ENCODE peak calls at places on chromosomes 5 and 9, in ten cellular contexts. G is gastrocnemius medialis; N is CD8-positive, alpha-beta memory T cell; X is MM.1S; B is IMR-90; E is fibroblast of lung; C is thoracic aorta; D is left ventricle myocardium inferior; Z is esophagus squamous epithelium; U is CD8-positive, alpha-beta T cell. P is an unnamed sample.

GRCh38 chr9:2730971-2731370 is 13.7 kb downstream of the KCNV2 start:
- DNase-seq in G (no peak), N (no peak), X (no peak), B (no peak), E (no peak), C (no peak), D (no peak), Z (no peak), U (no peak), P (no peak)

GRCh38 chr9:38390442-38390841 is 2.1 kb upstream of the ALDH1B1 start:
- DNase-seq in G (no peak), N (no peak), X (no peak), B (no peak), E (no peak), C (no peak), D (no peak), Z (no peak), U (no peak), P (no peak)

GRCh38 chr5:81545911-81546310 is 152.0 kb upstream of the ACOT12 start:
- DNase-seq in G (no peak), N (no peak), X (no peak), B (no peak), E (no peak), C (no peak), D (no peak), Z (no peak), U (no peak), P (no peak)

GRCh38 chr9:136946228-136946892 is 1.3 kb downstream of the C8G start:
- DNase-seq in G (no peak), N (no peak), X (no peak), B (no peak), E (no peak), C (no peak), D (no peak), Z (no peak), U (no peak), P (no peak)

GRCh38 chr5:150511641-150512367 is 3.9 kb downstream of the NDST1 start:
- DNase-seq in G (no peak), N (no peak), X (no peak), B (peak; percentile 80), E (peak; percentile 83), C (no peak), D (no peak), Z (no peak), U (no peak), P (peak; percentile 57)

GRCh38 chr5:135007749-135008363 is 26.2 kb downstream of the PITX1 start:
- DNase-seq in G (no peak), N (no peak), X (no peak), B (no peak), E (no peak), C (no peak), D (no peak), Z (no peak), U (no peak), P (no peak)

GRCh38 chr9:98807811-98808195 is 333 bp downstream of the GALNT12 start:
- DNase-seq in G (no peak), N (no peak), X (no peak), B (no peak), E (no peak), C (no peak), D (no peak), Z (no peak), U (no peak), P (no peak)

GRCh38 chr5:168287362-168287761 is 4.1 kb upstream of the WWC1 start:
- DNase-seq in G (no peak), N (no peak), X (no peak), B (no peak), E (no peak), C (no peak), D (no peak), Z (no peak), U (no peak), P (no peak)

GRCh38 chr9:536597-537511 is 304.6 kb upstream of the DMRT1 start:
- DNase-seq in G (no peak), N (no peak), X (peak; percentile 60), B (no peak), E (no peak), C (no peak), D (no peak), Z (no peak), U (no peak), P (no peak)

GRCh38 chr5:125695994-125696679 is 727.1 kb upstream of the GRAMD2B start:
- DNase-seq in G (no peak), N (no peak), X (no peak), B (peak; percentile 25), E (peak; percentile 66), C (no peak), D (no peak), Z (no peak), U (no peak), P (no peak)

GRCh38 chr9:806285-807156 is 35.0 kb upstream of the DMRT1 start:
- DNase-seq in G (no peak), N (no peak), X (peak; percentile 65), B (peak; percentile 51), E (peak; percentile 64), C (no peak), D (no peak), Z (no peak), U (no peak), P (peak; percentile 32)

GRCh38 chr9:92911496-92912475 is 33.9 kb upstream of the ZNF484 start:
- DNase-seq in G (no peak), N (no peak), X (no peak), B (peak; percentile 1), E (peak; percentile 19), C (no peak), D (no peak), Z (no peak), U (no peak), P (no peak)

DNA sequence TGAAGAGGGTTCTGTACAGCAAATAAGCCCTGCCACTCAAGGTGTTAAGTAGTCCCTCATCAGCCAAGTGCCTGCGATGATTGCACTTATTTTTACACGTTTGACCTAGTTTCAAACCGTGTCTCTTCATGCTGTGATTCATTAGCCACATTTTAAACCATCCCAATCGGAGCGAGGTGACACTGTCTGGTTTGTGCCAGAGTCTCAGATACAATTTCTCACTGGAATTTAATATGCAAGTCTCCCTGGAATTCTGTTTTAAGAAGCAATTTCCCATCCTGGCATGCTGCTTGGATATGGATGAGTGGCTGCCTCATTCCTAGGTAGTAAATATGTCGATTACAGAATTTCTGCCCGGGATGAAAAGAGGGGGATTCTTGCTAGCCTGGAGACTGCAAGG is 1.6 kb downstream of the INSYN2B start:
- DNase-seq in G (no peak), N (no peak), X (no peak), B (no peak), E (no peak), C (no peak), D (no peak), Z (no peak), U (no peak), P (no peak)
- H3K4me3 ChIP-seq in G (no peak overlapping the region), N (no peak overlapping the region), X (no peak overlapping the region), B (peak overlapping the region; percentile 66), E (peak overlapping the region; percentile 90), C (no peak overlapping the region), D (peak overlapping the region; percentile 48), Z (no peak overlapping the region), U (no peak overlapping the region), P (peak overlapping the region; percentile 80)

DNA sequence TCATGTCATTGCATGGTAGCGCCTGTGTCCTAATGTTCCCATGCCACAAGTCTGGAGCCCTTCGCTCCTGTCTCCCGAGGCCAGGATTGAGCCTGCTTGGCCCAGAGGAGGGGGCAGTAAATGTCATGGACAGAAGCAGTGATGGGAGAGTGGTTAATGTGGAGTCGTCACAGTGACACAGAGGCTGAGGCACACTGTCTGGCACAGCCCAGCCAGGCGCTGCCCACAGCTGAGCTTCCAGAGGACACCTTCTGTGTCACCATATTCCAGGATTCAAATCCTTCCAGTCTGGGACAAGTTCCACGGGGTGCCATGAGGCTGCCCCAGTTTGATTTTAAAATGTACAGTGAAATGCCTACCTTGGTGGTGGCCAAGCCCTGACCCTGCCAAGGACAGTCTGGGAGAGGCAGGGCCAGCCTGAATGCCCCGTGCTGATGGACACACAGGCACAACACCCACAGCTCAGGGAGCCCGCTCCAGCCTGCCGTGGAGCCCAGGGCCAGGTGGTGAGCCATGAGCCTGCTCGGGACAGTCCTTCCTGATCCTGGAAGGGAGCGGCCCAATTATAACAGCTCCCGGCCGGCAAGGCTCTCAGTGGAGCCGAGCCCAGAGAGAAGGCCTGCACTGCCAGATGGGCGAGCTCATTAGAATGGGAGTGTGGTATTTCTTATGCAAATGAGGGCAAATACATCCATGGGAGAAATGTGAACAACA is 99.1 kb upstream of the RUFY1 start:
- DNase-seq in G (no peak), N (no peak), X (no peak), B (no peak), E (no peak), C (no peak), D (no peak), Z (no peak), U (no peak), P (no peak)
- H3K36me3 ChIP-seq in G (no peaks in the 10 kb centered on the region), N (no peaks in the 10 kb centered on the region), X (no peaks in the 10 kb centered on the region), B (no peaks in the 10 kb centered on the region), E (no peaks in the 10 kb centered on the region), C (no peaks in the 10 kb centered on the region), D (no peaks in the 10 kb centered on the region), Z (no peaks in the 10 kb centered on the region), U (no peaks in the 10 kb centered on the region), P (no peaks in the 10 kb centered on the region)

GRCh38 chr5:137214446-137215189 is 284.5 kb downstream of the SPOCK1 start:
- DNase-seq in G (no peak), N (no peak), X (no peak), B (no peak), E (no peak), C (no peak), D (no peak), Z (no peak), U (no peak), P (no peak)

GRCh38 chr5:137216976-137217598 is 282.0 kb downstream of the SPOCK1 start:
- DNase-seq in G (no peak), N (no peak), X (no peak), B (no peak), E (no peak), C (no peak), D (no peak), Z (no peak), U (no peak), P (no peak)

GRCh38 chr5:137217599-137218200 is 281.4 kb downstream of the SPOCK1 start:
- DNase-seq in G (no peak), N (no peak), X (no peak), B (peak; percentile 12), E (no peak), C (no peak), D (no peak), Z (no peak), U (no peak), P (no peak)

GRCh38 chr5:137215780-137216179 is 283.3 kb downstream of the SPOCK1 start:
- DNase-seq in G (no peak), N (no peak), X (no peak), B (no peak), E (no peak), C (no peak), D (no peak), Z (no peak), U (no peak), P (no peak)

GRCh38 chr5:137215261-137215660 is 283.9 kb downstream of the SPOCK1 start:
- DNase-seq in G (no peak), N (no peak), X (no peak), B (no peak), E (no peak), C (no peak), D (no peak), Z (no peak), U (no peak), P (no peak)
- H3K4me3 ChIP-seq in G (no peak overlapping the region), N (no peak overlapping the region), X (no peak overlapping the region), B (no peak overlapping the region), E (no peak overlapping the region), C (no peak overlapping the region), D (no peak overlapping the region), Z (no peak overlapping the region), U (no peak overlapping the region), P (no peak overlapping the region)

GRCh38 chr5:138346889-138347288 is 5.6 kb upstream of the KDM3B start:
- DNase-seq in G (no peak), N (no peak), X (no peak), B (no peak), E (no peak), C (no peak), D (no peak), Z (no peak), U (no peak), P (no peak)
- H3K36me3 ChIP-seq in G (peaks cover 67% of the 10 kb centered on the region), N (peaks cover 15% of the 10 kb centered on the region), X (peaks cover 4% of the 10 kb centered on the region), B (peaks cover 49% of the 10 kb centered on the region), E (peaks cover 25% of the 10 kb centered on the region), C (peaks cover 41% of the 10 kb centered on the region), D (peaks cover 67% of the 10 kb centered on the region), Z (peaks cover 75% of the 10 kb centered on the region), U (peaks cover 12% of the 10 kb centered on the region), P (peaks cover 58% of the 10 kb centered on the region)